ENCODE peak calls at places on chromosomes 12 and 14, in eight cellular contexts. P is A549; W is PC-3; H is CD8-positive, alpha-beta T cell; J is T-helper 9 cell; I is skeletal muscle cell; R is SHP77; F is T follicular helper cell. M is an unnamed sample.

GRCh38 chr12:53599579-53599978 is 26.6 kb downstream of the ATF7 start:
- DNase-seq in P (no peak), J (no peak), I (no peak), H (no peak), R (no peak), F (no peak), W (no peak), M (no peak)

GRCh38 chr14:62189698-62190097 is 427.5 kb downstream of the SNAPC1 start:
- DNase-seq in P (no peak), W (peak), I (no peak), J (no peak), R (no peak), F (no peak), H (no peak), M (no peak)

GRCh38 chr12:82803201-82803600 is 116.5 kb downstream of the TMTC2 start:
- DNase-seq in R (no peak), J (no peak), W (no peak), P (no peak), H (no peak), I (no peak), F (no peak), M (no peak)

GRCh38 chr12:90280033-90280432 is 571.4 kb upstream of the ATP2B1 start:
- DNase-seq in F (no peak), W (peak), H (no peak), R (no peak), P (no peak), J (no peak), I (peak), M (no peak)

GRCh38 chr12:34606749-34607519 is 584.6 kb downstream of the ALG10 start:
- DNase-seq in P (no peak), F (no peak), W (no peak), J (no peak), I (no peak), H (no peak), R (no peak), M (no peak)

GRCh38 chr14:91114079-91115065 is 499 bp downstream of the DGLUCY start:
- DNase-seq in H (peak), P (peak), R (peak), I (no peak), F (peak), W (no peak), J (peak), M (peak)

GRCh38 chr12:4268549-4269181 is 4.9 kb upstream of the CCND2 start:
- DNase-seq in I (no peak), W (no peak), J (peak), H (peak), R (no peak), P (no peak), F (no peak), M (peak)

GRCh38 chr12:48980953-48981756 is 3.0 kb downstream of the WNT1 start:
- DNase-seq in H (no peak), P (peak), I (no peak), F (peak), W (no peak), R (no peak), J (peak), M (peak)

GRCh38 chr12:51522696-51523095 is 68.3 kb upstream of the SCN8A start:
- DNase-seq in P (no peak), H (no peak), W (no peak), I (no peak), R (no peak), J (no peak), F (no peak), M (no peak)

GRCh38 chr12:115934877-115935276 is 342.6 kb downstream of the MED13L start:
- DNase-seq in H (no peak), J (no peak), R (no peak), I (no peak), P (no peak), F (no peak), W (no peak), M (no peak)

GRCh38 chr14:32438511-32438910 is 109.4 kb downstream of the AKAP6 start:
- DNase-seq in H (no peak), P (no peak), F (no peak), W (no peak), R (no peak), I (no peak), J (no peak), M (no peak)

GRCh38 chr14:85024931-85025330 is 505.0 kb upstream of the FLRT2 start:
- DNase-seq in H (no peak), R (no peak), F (no peak), I (peak), P (no peak), J (no peak), W (no peak), M (no peak)

GRCh38 chr14:26128931-26129674 is 468.7 kb downstream of the NOVA1 start:
- DNase-seq in R (no peak), P (no peak), H (no peak), F (no peak), I (peak), W (no peak), J (no peak), M (no peak)